ENCODE peak calls at places on chromosomes 3 and 15, in five cellular contexts. One of them, this sample, is unnamed. For H3K4me1, the result is how much of the 10 kb centered on the place peaks cover.

GRCh38 chr3:187997490-187997889 is 156.5 kb upstream of the LPP start:
- DNase-seq in left lung: no peak
- DNase-seq in colonic mucosa: no peak
- DNase-seq in GM23338: no peak
- DNase-seq in A549: no peak
- DNase-seq in this sample: no peak

GRCh38 chr15:43277901-43278300 is 11.2 kb upstream of the TGM5 start:
- DNase-seq in A549: no peak
- DNase-seq in left lung: no peak
- DNase-seq in colonic mucosa: no peak
- DNase-seq in GM23338: no peak
- DNase-seq in this sample: no peak

GRCh38 chr3:60161334-60161733 is 1089.9 kb downstream of the FHIT start:
- DNase-seq in A549: no peak
- DNase-seq in left lung: no peak
- DNase-seq in GM23338: no peak
- DNase-seq in colonic mucosa: no peak
- DNase-seq in this sample: no peak

GRCh38 chr3:32591960-32592462 is 21.4 kb upstream of the DYNC1LI1 start:
- DNase-seq in A549: no peak
- DNase-seq in left lung: no peak
- DNase-seq in colonic mucosa: no peak
- DNase-seq in GM23338: no peak
- DNase-seq in this sample: no peak

GRCh38 chr15:55802600-55803376 is 59.8 kb upstream of the PRTG start:
- DNase-seq in A549: no peak
- DNase-seq in left lung: no peak
- DNase-seq in colonic mucosa: no peak
- DNase-seq in GM23338: peak
- DNase-seq in this sample: no peak

GRCh38 chr3:28476194-28476593 is 127.6 kb upstream of the AZI2 start:
- DNase-seq in colonic mucosa: no peak
- DNase-seq in GM23338: peak
- DNase-seq in A549: peak
- DNase-seq in left lung: no peak
- DNase-seq in this sample: no peak

GRCh38 chr15:72197460-72198409 is at the start of gene GRAMD2A:
- DNase-seq in A549: no peak
- DNase-seq in GM23338: peak
- DNase-seq in colonic mucosa: peak
- DNase-seq in left lung: peak
- DNase-seq in this sample: no peak

GRCh38 chr3:183553263-183554026 is 2.1 kb downstream of the KLHL6 start:
- DNase-seq in colonic mucosa: no peak
- DNase-seq in GM23338: no peak
- DNase-seq in A549: no peak
- DNase-seq in left lung: no peak
- DNase-seq in this sample: no peak

GRCh38 chr15:34514251-34514760 is 69.1 kb downstream of the GOLGA8B start:
- DNase-seq in A549: peak
- DNase-seq in colonic mucosa: no peak
- DNase-seq in left lung: no peak
- DNase-seq in GM23338: peak
- DNase-seq in this sample: peak

GRCh38 chr3:187296058-187296457 is 4.5 kb upstream of the MASP1 start:
- DNase-seq in left lung: no peak
- DNase-seq in colonic mucosa: no peak
- DNase-seq in A549: no peak
- DNase-seq in GM23338: no peak
- DNase-seq in this sample: no peak

GRCh38 chr15:48481802-48482201 is 150.6 kb downstream of the DUT start:
- DNase-seq in left lung: no peak
- DNase-seq in A549: no peak
- DNase-seq in GM23338: peak
- DNase-seq in colonic mucosa: no peak
- DNase-seq in this sample: no peak

GRCh38 chr15:43215961-43216360 is 4.9 kb downstream of the EPB42 start:
- DNase-seq in A549: no peak
- DNase-seq in left lung: no peak
- DNase-seq in colonic mucosa: no peak
- DNase-seq in GM23338: no peak
- DNase-seq in this sample: no peak

GRCh38 chr15:52291204-52291603 is 4.4 kb downstream of the MYO5C start:
- DNase-seq in GM23338: no peak
- DNase-seq in left lung: no peak
- DNase-seq in colonic mucosa: no peak
- DNase-seq in A549: no peak
- DNase-seq in this sample: no peak
- H3K4me1 ChIP-seq in GM23338: under half
- H3K4me1 ChIP-seq in left lung: under half
- H3K4me1 ChIP-seq in colonic mucosa: under half
- H3K4me1 ChIP-seq in A549: half or more
- H3K4me1 ChIP-seq in this sample: under half

GRCh38 chr3:128145279-128145678 is 8.0 kb upstream of the EEFSEC start:
- DNase-seq in left lung: peak
- DNase-seq in colonic mucosa: no peak
- DNase-seq in A549: no peak
- DNase-seq in GM23338: no peak
- DNase-seq in this sample: no peak

GRCh38 chr3:128146201-128146600 is 7.1 kb upstream of the EEFSEC start:
- DNase-seq in colonic mucosa: no peak
- DNase-seq in left lung: no peak
- DNase-seq in GM23338: no peak
- DNase-seq in A549: no peak
- DNase-seq in this sample: no peak

GRCh38 chr3:128149632-128150031 is 3.6 kb upstream of the EEFSEC start:
- DNase-seq in left lung: no peak
- DNase-seq in GM23338: no peak
- DNase-seq in colonic mucosa: no peak
- DNase-seq in A549: no peak
- DNase-seq in this sample: no peak

GRCh38 chr3:128143496-128143895 is 9.8 kb upstream of the EEFSEC start:
- DNase-seq in A549: no peak
- DNase-seq in colonic mucosa: no peak
- DNase-seq in left lung: no peak
- DNase-seq in GM23338: no peak
- DNase-seq in this sample: no peak

DNA sequence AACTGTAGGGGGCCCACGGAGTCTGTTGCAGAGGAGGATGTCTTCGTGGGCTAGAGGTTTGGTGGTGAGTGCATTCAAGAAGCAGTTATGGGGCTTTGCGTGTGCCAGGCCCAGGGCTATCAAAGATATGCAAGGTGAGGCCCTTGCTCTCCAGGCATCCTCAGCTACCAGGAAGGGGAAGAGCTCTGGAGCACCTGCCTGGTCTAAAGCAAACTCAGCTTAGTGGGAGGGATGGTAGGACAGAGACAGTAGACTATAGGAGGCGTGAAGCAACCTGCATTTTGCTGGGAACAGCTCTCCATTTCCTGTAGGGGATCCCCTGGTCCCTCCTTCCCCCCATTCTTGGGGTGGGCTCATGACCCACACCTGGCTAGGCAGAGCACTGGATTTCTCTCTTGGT is 8.8 kb upstream of the EEFSEC start:
- DNase-seq in GM23338: no peak
- DNase-seq in colonic mucosa: no peak
- DNase-seq in left lung: no peak
- DNase-seq in A549: no peak
- DNase-seq in this sample: no peak
- H3K4me1 ChIP-seq in GM23338: under half
- H3K4me1 ChIP-seq in colonic mucosa: under half
- H3K4me1 ChIP-seq in left lung: under half
- H3K4me1 ChIP-seq in A549: under half
- H3K4me1 ChIP-seq in this sample: under half

DNA sequence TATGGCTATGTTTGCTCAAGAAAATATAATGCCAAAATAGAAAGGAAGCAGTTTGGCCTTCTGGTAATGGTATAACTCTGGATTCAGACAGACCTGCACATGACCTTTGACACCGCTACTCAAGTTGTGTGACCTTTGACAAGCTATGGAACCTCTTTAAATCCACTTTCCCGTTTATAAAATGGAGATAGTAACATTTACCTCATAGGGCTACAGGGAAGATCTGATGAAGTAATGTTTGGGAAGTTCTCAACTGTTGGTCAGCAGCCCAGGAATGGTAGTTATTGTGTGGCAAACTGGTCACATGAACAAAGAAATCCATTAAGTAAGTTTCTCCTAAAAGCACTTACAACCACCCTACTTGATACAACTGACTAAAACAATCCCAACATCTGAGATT is 95.1 kb upstream of the PHLDB2 start:
- DNase-seq in left lung: no peak
- DNase-seq in A549: no peak
- DNase-seq in GM23338: no peak
- DNase-seq in colonic mucosa: no peak
- DNase-seq in this sample: no peak
- H3K4me1 ChIP-seq in left lung: under half
- H3K4me1 ChIP-seq in A549: half or more
- H3K4me1 ChIP-seq in GM23338: under half
- H3K4me1 ChIP-seq in colonic mucosa: under half
- H3K4me1 ChIP-seq in this sample: half or more

GRCh38 chr15:50750227-50750597 is 15.3 kb downstream of the SPPL2A start:
- DNase-seq in colonic mucosa: no peak
- DNase-seq in GM23338: no peak
- DNase-seq in A549: no peak
- DNase-seq in left lung: no peak
- DNase-seq in this sample: no peak
- H3K4me1 ChIP-seq in colonic mucosa: under half
- H3K4me1 ChIP-seq in GM23338: under half
- H3K4me1 ChIP-seq in A549: under half
- H3K4me1 ChIP-seq in left lung: under half
- H3K4me1 ChIP-seq in this sample: under half

GRCh38 chr15:51334011-51334426 is 4.4 kb downstream of the CYP19A1 start:
- DNase-seq in colonic mucosa: peak
- DNase-seq in A549: no peak
- DNase-seq in left lung: no peak
- DNase-seq in GM23338: no peak
- DNase-seq in this sample: no peak
- H3K4me1 ChIP-seq in colonic mucosa: under half
- H3K4me1 ChIP-seq in A549: under half
- H3K4me1 ChIP-seq in left lung: under half
- H3K4me1 ChIP-seq in GM23338: under half
- H3K4me1 ChIP-seq in this sample: under half

This sample was measured in SJSA1.